ENCODE peak calls at places on chromosome 2, in ten cellular contexts. F is mammary epithelial cell; P is PC-3; D is MM.1S; Y is colonic mucosa; H is IMR-90; W is spleen; X is lower lobe of right lung; L is CD8-positive, alpha-beta T cell; I is tibial artery. J is an unnamed sample.

GRCh38 chr2:23824777-23825212 is 102.1 kb downstream of the ATAD2B start:
- DNase-seq in F (no peak), P (peak), D (peak), Y (peak), H (peak), W (no peak), X (no peak), L (no peak), I (no peak), J (no peak)

GRCh38 chr2:38959938-38960608 is 70.4 kb downstream of the ARHGEF33 start:
- DNase-seq in F (peak), P (no peak), D (no peak), Y (peak), H (peak), W (peak), X (peak), L (peak), I (peak), J (peak)

GRCh38 chr2:197130318-197130717 is 180.3 kb downstream of the ANKRD44 start:
- DNase-seq in F (no peak), P (no peak), D (peak), Y (no peak), H (no peak), W (no peak), X (no peak), L (no peak), I (no peak), J (no peak)

GRCh38 chr2:49291619-49292018 is 137.3 kb upstream of the FSHR start:
- DNase-seq in F (no peak), P (no peak), D (no peak), Y (no peak), H (no peak), W (no peak), X (no peak), L (no peak), I (no peak), J (no peak)

GRCh38 chr2:207801259-207801658 is 31.6 kb upstream of the FZD5 start:
- DNase-seq in F (no peak), P (no peak), D (no peak), Y (no peak), H (no peak), W (no peak), X (no peak), L (no peak), I (no peak), J (no peak)

GRCh38 chr2:124816007-124816406 is 790.9 kb downstream of the CNTNAP5 start:
- DNase-seq in F (no peak), P (no peak), D (no peak), Y (no peak), H (no peak), W (no peak), X (no peak), L (no peak), I (no peak), J (no peak)

GRCh38 chr2:98086491-98087446 is at the start of gene VWA3B:
- DNase-seq in F (peak), P (peak), D (peak), Y (peak), H (no peak), W (peak), X (peak), L (no peak), I (peak), J (peak)

GRCh38 chr2:36478999-36479398 is 119.0 kb downstream of the FEZ2 start:
- DNase-seq in F (no peak), P (no peak), D (peak), Y (no peak), H (no peak), W (no peak), X (no peak), L (no peak), I (no peak), J (no peak)

GRCh38 chr2:75476778-75477177 is 84.0 kb downstream of the EVA1A start:
- DNase-seq in F (peak), P (no peak), D (no peak), Y (no peak), H (peak), W (no peak), X (no peak), L (no peak), I (no peak), J (no peak)

GRCh38 chr2:119196301-119197124 is 27.1 kb upstream of the STEAP3 start:
- DNase-seq in F (peak), P (peak), D (no peak), Y (no peak), H (no peak), W (peak), X (no peak), L (no peak), I (no peak), J (no peak)

GRCh38 chr2:121648206-121648605 is 1.1 kb downstream of the CLASP1 start:
- DNase-seq in F (no peak), P (no peak), D (peak), Y (no peak), H (peak), W (no peak), X (no peak), L (no peak), I (no peak), J (no peak)

GRCh38 chr2:138658187-138658894 is 121.8 kb downstream of the NXPH2 start:
- DNase-seq in F (no peak), P (no peak), D (no peak), Y (no peak), H (no peak), W (no peak), X (no peak), L (no peak), I (no peak), J (no peak)

GRCh38 chr2:2638516-2638915 is 307.4 kb upstream of the MYT1L start:
- DNase-seq in F (no peak), P (no peak), D (no peak), Y (no peak), H (no peak), W (no peak), X (no peak), L (peak), I (no peak), J (no peak)

GRCh38 chr2:9952856-9953503 is 1.5 kb downstream of the GRHL1 start:
- DNase-seq in F (no peak), P (peak), D (peak), Y (no peak), H (no peak), W (no peak), X (no peak), L (no peak), I (no peak), J (no peak)

GRCh38 chr2:35082072-35082471 is 1273.5 kb upstream of the CRIM1 start:
- DNase-seq in F (no peak), P (no peak), D (no peak), Y (no peak), H (no peak), W (no peak), X (no peak), L (no peak), I (no peak), J (no peak)

GRCh38 chr2:54471221-54471711 is 15.1 kb downstream of the SPTBN1 start:
- DNase-seq in F (peak), P (peak), D (no peak), Y (no peak), H (peak), W (no peak), X (no peak), L (no peak), I (no peak), J (no peak)

GRCh38 chr2:10389596-10389995 is 58.5 kb downstream of the ODC1 start:
- DNase-seq in F (no peak), P (peak), D (no peak), Y (no peak), H (peak), W (no peak), X (no peak), L (no peak), I (no peak), J (no peak)

GRCh38 chr2:171712051-171712450 is 24.8 kb downstream of the DYNC1I2 start:
- DNase-seq in F (peak), P (peak), D (no peak), Y (no peak), H (peak), W (no peak), X (no peak), L (no peak), I (no peak), J (no peak)

GRCh38 chr2:167818521-167818920 is 428.9 kb downstream of the STK39 start:
- DNase-seq in F (no peak), P (no peak), D (no peak), Y (no peak), H (no peak), W (no peak), X (no peak), L (no peak), I (no peak), J (no peak)

DNA sequence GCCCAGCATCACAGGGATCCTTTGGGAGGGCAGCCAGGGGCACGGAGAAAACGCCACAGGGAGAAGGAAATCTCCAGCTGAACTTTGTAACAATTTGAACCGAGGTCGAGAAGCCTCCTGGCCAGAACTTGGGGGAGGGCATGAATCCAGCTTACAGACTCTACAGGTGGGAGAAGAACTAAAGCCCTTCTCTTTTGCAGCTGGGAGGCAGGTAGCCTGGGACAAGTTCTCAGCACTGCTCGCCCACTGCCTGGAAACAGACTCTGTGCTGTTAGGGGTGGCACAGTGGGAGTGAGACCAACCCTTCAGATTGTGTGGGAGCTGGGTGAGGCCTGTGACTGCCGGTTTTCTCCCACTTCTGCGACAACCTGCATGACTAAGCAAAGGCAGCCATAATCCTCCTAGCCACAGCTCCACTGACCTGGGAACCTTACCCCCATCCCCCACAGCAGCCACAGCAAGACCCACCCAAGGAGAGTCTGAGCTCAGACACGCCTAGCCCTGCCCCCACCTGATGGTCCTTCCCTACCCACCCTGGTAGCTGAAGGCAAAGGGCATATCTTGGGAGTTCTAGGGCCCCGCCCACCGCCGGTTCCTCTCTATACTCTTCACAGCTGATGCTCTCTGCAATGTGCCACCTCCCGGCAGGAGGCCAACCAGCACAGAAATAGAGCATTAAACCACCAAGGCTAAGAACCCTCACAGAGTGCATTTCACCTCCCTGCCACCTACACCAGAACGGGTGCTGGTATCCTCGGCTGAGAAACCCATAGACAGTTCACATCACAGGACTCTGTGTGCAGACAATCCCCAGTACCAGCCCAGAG is 136.0 kb upstream of the SIX2 start:
- DNase-seq in F (no peak), P (no peak), D (no peak), Y (no peak), H (no peak), W (no peak), X (no peak), L (no peak), I (no peak), J (no peak)
- TF ChIP-seq CTCF in F (no peak), P (no peak), D (no peak), Y (no peak), H (no peak), W (no peak), X (no peak), L (no peak), I (no peak), J (no peak)

GRCh38 chr2:176280156-176280555 is 10.9 kb downstream of the MTX2 start:
- DNase-seq in F (no peak), P (peak), D (no peak), Y (no peak), H (no peak), W (no peak), X (no peak), L (no peak), I (no peak), J (no peak)

GRCh38 chr2:176281267-176281666 is 12.0 kb downstream of the MTX2 start:
- DNase-seq in F (peak), P (peak), D (no peak), Y (no peak), H (peak), W (no peak), X (no peak), L (no peak), I (no peak), J (no peak)

GRCh38 chr2:176283669-176284068 is 14.4 kb downstream of the MTX2 start:
- DNase-seq in F (no peak), P (no peak), D (no peak), Y (no peak), H (no peak), W (no peak), X (no peak), L (no peak), I (no peak), J (no peak)

GRCh38 chr2:176283268-176283667 is 14.0 kb downstream of the MTX2 start:
- DNase-seq in F (no peak), P (no peak), D (no peak), Y (no peak), H (peak), W (no peak), X (no peak), L (no peak), I (no peak), J (no peak)

GRCh38 chr2:176278927-176279326 is 9.7 kb downstream of the MTX2 start:
- DNase-seq in F (no peak), P (no peak), D (no peak), Y (no peak), H (no peak), W (no peak), X (no peak), L (no peak), I (no peak), J (no peak)
- H3K4me3 ChIP-seq in F (no peak), P (no peak), D (no peak), Y (no peak), H (no peak), W (no peak), X (no peak), L (no peak), I (no peak), J (no peak)

DNA sequence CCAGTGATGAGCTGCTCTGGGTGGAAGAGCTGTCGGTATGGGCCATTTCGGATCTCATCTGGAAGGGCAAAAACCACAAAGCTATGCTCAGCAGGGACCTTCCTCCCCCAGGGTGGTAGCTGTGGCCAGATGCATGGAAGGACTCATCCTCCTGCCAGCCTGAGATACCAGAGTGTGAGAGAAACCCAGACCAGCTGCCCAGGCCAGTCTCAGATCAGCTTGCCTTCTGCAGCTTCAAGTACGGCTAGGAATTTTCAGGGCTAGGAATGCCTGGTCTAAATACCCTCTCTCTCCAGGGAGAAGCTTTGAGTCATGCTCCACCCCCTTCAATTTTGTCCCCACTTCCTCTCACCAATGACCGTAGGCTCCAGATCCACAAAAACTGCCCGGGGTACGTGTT is 1.4 kb upstream of the TUBA4B start:
- DNase-seq in F (no peak), P (no peak), D (no peak), Y (no peak), H (no peak), W (no peak), X (no peak), L (no peak), I (no peak), J (no peak)
- H3K27ac ChIP-seq in F (peak), P (no peak), D (no peak), Y (peak), H (no peak), W (peak), X (peak), L (peak), I (peak), J (peak)

GRCh38 chr2:205758051-205758450 is 75.8 kb downstream of the NRP2 start:
- DNase-seq in F (no peak), P (peak), D (no peak), Y (no peak), H (peak), W (no peak), X (no peak), L (no peak), I (no peak), J (no peak)
- TF ChIP-seq CTCF in F (no peak), P (no peak), D (no peak), Y (no peak), H (no peak), W (no peak), X (no peak), L (no peak), I (no peak), J (no peak)

GRCh38 chr2:26099933-26100332 is 66.0 kb downstream of the RAB10 start:
- DNase-seq in F (no peak), P (no peak), D (no peak), Y (no peak), H (no peak), W (no peak), X (no peak), L (no peak), I (no peak), J (no peak)
- H3K4me3 ChIP-seq in F (no peak), P (no peak), D (no peak), Y (no peak), H (no peak), W (no peak), X (no peak), L (no peak), I (no peak), J (no peak)

GRCh38 chr2:164975885-164976284 is 20.6 kb upstream of the SLC38A11 start:
- DNase-seq in F (no peak), P (no peak), D (no peak), Y (no peak), H (no peak), W (no peak), X (no peak), L (no peak), I (no peak), J (no peak)

GRCh38 chr2:164979113-164979512 is 23.8 kb upstream of the SLC38A11 start:
- DNase-seq in F (no peak), P (no peak), D (no peak), Y (no peak), H (no peak), W (no peak), X (no peak), L (no peak), I (no peak), J (no peak)

GRCh38 chr2:164972216-164972615 is 16.9 kb upstream of the SLC38A11 start:
- DNase-seq in F (no peak), P (no peak), D (no peak), Y (no peak), H (no peak), W (peak), X (no peak), L (no peak), I (no peak), J (no peak)

GRCh38 chr2:164974221-164974620 is 18.9 kb upstream of the SLC38A11 start:
- DNase-seq in F (no peak), P (peak), D (no peak), Y (no peak), H (no peak), W (no peak), X (no peak), L (no peak), I (no peak), J (no peak)

GRCh38 chr2:164976301-164976700 is 21.0 kb upstream of the SLC38A11 start:
- DNase-seq in F (no peak), P (no peak), D (no peak), Y (no peak), H (no peak), W (no peak), X (no peak), L (no peak), I (no peak), J (no peak)
- H3K27ac ChIP-seq in F (no peak), P (no peak), D (no peak), Y (no peak), H (peak), W (peak), X (no peak), L (no peak), I (no peak), J (no peak)

DNA sequence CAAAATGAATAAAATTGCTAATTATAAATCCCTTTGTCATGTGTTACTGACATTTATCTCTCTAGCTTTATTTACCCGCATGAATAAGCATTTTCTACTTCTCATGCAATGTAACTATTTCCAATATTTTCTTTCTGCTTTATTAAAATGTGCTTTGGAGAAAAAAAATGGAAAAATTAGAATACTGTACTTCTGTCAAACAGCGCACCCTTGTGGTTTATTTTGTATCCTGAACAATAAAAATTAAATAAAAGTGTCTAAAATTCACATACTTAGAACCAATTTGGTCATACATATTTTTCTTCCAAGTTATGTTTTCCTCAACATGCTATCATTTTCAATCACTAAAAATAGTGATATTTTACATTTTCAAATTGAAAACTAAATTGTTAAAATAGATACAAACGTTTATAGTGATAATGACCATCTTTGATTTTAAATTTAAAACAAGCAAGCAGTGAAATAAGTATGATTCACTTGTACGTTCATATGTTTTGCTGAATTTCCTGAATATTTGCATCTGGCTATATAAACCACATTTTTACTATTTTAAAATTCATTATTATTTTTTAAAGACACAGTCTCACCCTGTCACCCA is 95.8 kb upstream of the GRB14 start:
- DNase-seq in F (no peak), P (peak), D (peak), Y (no peak), H (peak), W (no peak), X (no peak), L (no peak), I (no peak), J (no peak)
- TF ChIP-seq CTCF in F (peak), P (peak), D (peak), Y (peak), H (peak), W (no peak), X (peak), L (peak), I (peak), J (no peak)